ENCODE peak calls at places on chromosomes 1 and 21, in six cellular contexts. C, U, X, J, Z and F are unnamed samples.

GRCh38 chr1:23103001-23103879 is 65.4 kb downstream of the LUZP1 start:
- DNase-seq in C (peak; percentile 55), U (no peak), X (no peak), J (no peak), Z (no peak), F (no peak)

GRCh38 chr21:32463367-32463766 is 50.9 kb downstream of the EVA1C start:
- DNase-seq in C (peak; percentile 67), U (peak; percentile 59), X (peak; percentile 22), J (peak; percentile 83), Z (peak; percentile 73), F (no peak)

GRCh38 chr1:24355466-24355865 is 36.3 kb downstream of the GRHL3 start:
- DNase-seq in C (no peak), U (no peak), X (no peak), J (no peak), Z (no peak), F (no peak)

GRCh38 chr1:112793631-112794565 is 78.8 kb upstream of the PPM1J start:
- DNase-seq in C (peak; percentile 65), U (no peak), X (no peak), J (no peak), Z (no peak), F (no peak)

GRCh38 chr21:18424250-18424649 is 20.7 kb upstream of the TMPRSS15 start:
- DNase-seq in C (no peak), U (no peak), X (no peak), J (no peak), Z (no peak), F (no peak)

GRCh38 chr1:178161516-178161915 is 67.6 kb downstream of the RASAL2 start:
- DNase-seq in C (peak; percentile 74), U (no peak), X (no peak), J (no peak), Z (no peak), F (no peak)

GRCh38 chr21:35328856-35329455 is 279.9 kb upstream of the RUNX1 start:
- DNase-seq in C (no peak), U (no peak), X (no peak), J (no peak), Z (no peak), F (no peak)

GRCh38 chr1:71270394-71270793 is 189.6 kb upstream of the ZRANB2 start:
- DNase-seq in C (no peak), U (no peak), X (no peak), J (no peak), Z (no peak), F (peak; percentile 19)

GRCh38 chr1:237814319-237814924 is 76.3 kb downstream of the ZP4 start:
- DNase-seq in C (peak; percentile 32), U (no peak), X (peak; percentile 31), J (no peak), Z (no peak), F (no peak)

GRCh38 chr1:202122639-202123335 is at the start of gene GPR37L1:
- DNase-seq in C (peak; percentile 68), U (no peak), X (peak; percentile 55), J (peak; percentile 73), Z (no peak), F (peak; percentile 99)

GRCh38 chr1:25847929-25848328 is 11.3 kb downstream of the AUNIP start:
- DNase-seq in C (no peak), U (no peak), X (no peak), J (no peak), Z (no peak), F (no peak)

GRCh38 chr1:25848531-25848930 is 10.7 kb downstream of the AUNIP start:
- DNase-seq in C (peak; percentile 12), U (no peak), X (no peak), J (no peak), Z (no peak), F (no peak)

GRCh38 chr1:25843483-25843882 is 15.8 kb downstream of the AUNIP start:
- DNase-seq in C (no peak), U (no peak), X (no peak), J (no peak), Z (no peak), F (no peak)

GRCh38 chr1:25845664-25846063 is 13.6 kb downstream of the AUNIP start:
- DNase-seq in C (no peak), U (no peak), X (no peak), J (no peak), Z (no peak), F (no peak)

GRCh38 chr1:25844485-25845337 is 14.5 kb downstream of the AUNIP start:
- DNase-seq in C (no peak), U (no peak), X (no peak), J (no peak), Z (no peak), F (no peak)
- H3K27ac ChIP-seq in C (no peak overlapping the region), U (no peak overlapping the region), X (no peak overlapping the region), J (no peak overlapping the region), Z (no peak overlapping the region), F (no peak overlapping the region)

DNA sequence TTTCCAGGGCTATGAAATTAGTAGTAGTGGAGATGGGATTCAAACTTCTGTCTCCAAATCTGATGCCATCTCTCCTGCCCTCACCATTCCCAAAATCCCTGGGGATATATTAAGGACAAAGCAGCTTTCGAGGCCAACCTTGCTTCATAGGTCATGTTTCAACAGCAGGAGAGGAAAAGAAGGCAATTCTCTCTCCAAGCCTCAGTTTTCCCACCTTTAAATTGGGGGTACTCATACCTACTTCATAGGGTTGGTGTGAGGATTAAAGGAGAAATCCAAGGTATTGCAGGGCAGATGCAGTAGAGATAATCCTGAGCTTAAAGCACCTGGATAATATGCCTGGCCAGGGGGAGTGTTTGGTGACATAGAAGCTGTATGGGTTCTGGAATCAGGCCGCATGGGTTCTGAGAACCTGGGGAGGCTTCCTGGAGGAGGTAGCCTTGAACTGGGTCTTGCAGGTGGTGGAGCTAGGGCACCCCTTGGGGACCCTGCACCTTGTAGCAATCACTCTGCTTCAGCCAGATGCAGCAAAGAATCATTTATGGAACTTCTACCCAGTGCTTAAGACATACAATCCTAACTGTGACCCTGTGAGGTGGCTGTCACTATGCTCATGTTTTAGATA is 10.7 kb upstream of the IFFO2 start:
- DNase-seq in C (no peak), U (no peak), X (no peak), J (no peak), Z (no peak), F (no peak)
- TF ChIP-seq CTCF in C (no peak), U (no peak), X (no peak), J (no peak), Z (no peak), F (no peak)

GRCh38 chr1:43253876-43254275 is 15.9 kb upstream of the TMEM125 start:
- DNase-seq in C (no peak), U (no peak), X (no peak), J (peak; percentile 22), Z (no peak), F (no peak)
- H3K9me3 ChIP-seq in C (no peaks in the 10 kb centered on the region), U (no peaks in the 10 kb centered on the region), X (no peaks in the 10 kb centered on the region), J (no peaks in the 10 kb centered on the region), Z (no peaks in the 10 kb centered on the region), F (no peaks in the 10 kb centered on the region)

GRCh38 chr1:219774386-219774785 is 154.0 kb downstream of the SLC30A10 start:
- DNase-seq in C (no peak), U (no peak), X (no peak), J (no peak), Z (no peak), F (no peak)
- H3K27ac ChIP-seq in C (no peak overlapping the region), U (no peak overlapping the region), X (no peak overlapping the region), J (no peak overlapping the region), Z (no peak overlapping the region), F (no peak overlapping the region)

DNA sequence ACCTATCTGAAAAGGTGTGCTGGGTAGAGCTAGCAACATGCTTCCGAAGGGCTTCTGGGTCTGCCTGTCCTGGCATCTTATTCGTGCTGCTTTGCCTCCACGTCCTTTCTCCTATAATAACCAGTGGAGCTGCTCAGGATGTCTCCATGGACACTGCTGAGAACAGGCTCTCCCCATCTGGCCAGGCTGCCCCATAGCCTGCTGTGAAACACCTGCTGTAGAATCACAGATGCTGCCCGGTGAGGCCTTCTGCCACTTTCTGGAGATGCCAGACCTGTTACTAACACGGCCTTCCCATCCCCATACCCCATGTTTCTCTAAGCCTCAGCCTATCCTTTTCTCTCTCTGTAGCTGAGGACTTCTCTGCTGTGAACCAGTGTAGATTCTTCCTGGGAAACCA is 120.5 kb downstream of the IER5 start:
- DNase-seq in C (no peak), U (no peak), X (no peak), J (peak; percentile 35), Z (no peak), F (no peak)
- TF ChIP-seq CTCF in C (no peak), U (no peak), X (no peak), J (no peak), Z (no peak), F (no peak)

GRCh38 chr1:14538335-14538734 is 60.1 kb upstream of the KAZN start:
- DNase-seq in C (no peak), U (no peak), X (no peak), J (no peak), Z (no peak), F (peak; percentile 13)

GRCh38 chr1:14531519-14531918 is 67.0 kb upstream of the KAZN start:
- DNase-seq in C (no peak), U (no peak), X (no peak), J (no peak), Z (no peak), F (no peak)

GRCh38 chr1:14539953-14540563 is 58.4 kb upstream of the KAZN start:
- DNase-seq in C (no peak), U (no peak), X (no peak), J (no peak), Z (no peak), F (no peak)

GRCh38 chr1:14539309-14539708 is 59.2 kb upstream of the KAZN start:
- DNase-seq in C (no peak), U (no peak), X (no peak), J (no peak), Z (no peak), F (no peak)

GRCh38 chr1:14535619-14536355 is 62.7 kb upstream of the KAZN start:
- DNase-seq in C (no peak), U (no peak), X (no peak), J (no peak), Z (no peak), F (no peak)
- H3K9me3 ChIP-seq in C (no peaks in the 10 kb centered on the region), U (no peaks in the 10 kb centered on the region), X (no peaks in the 10 kb centered on the region), J (no peaks in the 10 kb centered on the region), Z (no peaks in the 10 kb centered on the region), F (no peaks in the 10 kb centered on the region)

GRCh38 chr1:8398677-8399076 is 80.8 kb downstream of the SLC45A1 start:
- DNase-seq in C (no peak), U (no peak), X (no peak), J (peak; percentile 44), Z (no peak), F (no peak)

GRCh38 chr1:8398086-8398485 is 80.2 kb downstream of the SLC45A1 start:
- DNase-seq in C (no peak), U (no peak), X (no peak), J (peak; percentile 19), Z (no peak), F (no peak)

GRCh38 chr1:8396083-8396911 is 78.4 kb downstream of the SLC45A1 start:
- DNase-seq in C (peak; percentile 66), U (no peak), X (peak; percentile 59), J (no peak), Z (no peak), F (no peak)

GRCh38 chr1:8396912-8397406 is 79.0 kb downstream of the SLC45A1 start:
- DNase-seq in C (peak; percentile 96), U (peak; percentile 55), X (peak; percentile 98), J (peak; percentile 87), Z (no peak), F (no peak)

GRCh38 chr1:8397511-8397910 is 79.6 kb downstream of the SLC45A1 start:
- DNase-seq in C (peak; percentile 68), U (no peak), X (no peak), J (peak; percentile 55), Z (no peak), F (no peak)
- H3K27ac ChIP-seq in C (peak overlapping the region; percentile 80), U (peak overlapping the region; percentile 73), X (peak overlapping the region; percentile 84), J (peak overlapping the region; percentile 57), Z (peak overlapping the region; percentile 71), F (no peak overlapping the region)